ENCODE peak calls at places on chromosomes 1 and 21, in six cellular contexts. T is stomach, C is transverse colon, S is suprapubic skin, N is H1, U is sigmoid colon. L is an unnamed sample.

GRCh38 chr1:200314085-200314750 is 95.6 kb downstream of the ZNF281 start:
- DNase-seq in T (no peak), N (no peak), C (no peak), U (no peak), S (no peak), L (no peak)

GRCh38 chr1:98340511-98340910 is 321.0 kb upstream of the SNX7 start:
- DNase-seq in T (no peak), S (no peak), U (no peak), N (no peak), C (no peak), L (no peak)

GRCh38 chr1:110050602-110051261 is 16.3 kb downstream of the STRIP1 start:
- DNase-seq in U (no peak), N (no peak), S (no peak), T (no peak), C (no peak), L (no peak)

GRCh38 chr1:55337801-55338447 is 122.8 kb upstream of the USP24 start:
- DNase-seq in S (no peak), U (no peak), N (peak), T (no peak), C (no peak), L (no peak)

GRCh38 chr21:45552696-45553391 is 10.6 kb upstream of the SLC19A1 start:
- DNase-seq in C (no peak), U (peak), S (peak), N (no peak), T (no peak), L (no peak)

GRCh38 chr1:109821831-109822745 is 58.4 kb upstream of the EPS8L3 start:
- DNase-seq in T (no peak), U (peak), C (no peak), N (no peak), S (peak), L (no peak)

GRCh38 chr1:205667909-205668643 is 12.2 kb downstream of the SLC45A3 start:
- DNase-seq in U (no peak), C (no peak), S (no peak), T (no peak), N (no peak), L (no peak)

GRCh38 chr1:19517017-19517416 is 31.7 kb upstream of the CAPZB start:
- DNase-seq in U (no peak), C (no peak), S (no peak), T (no peak), N (no peak), L (no peak)

DNA sequence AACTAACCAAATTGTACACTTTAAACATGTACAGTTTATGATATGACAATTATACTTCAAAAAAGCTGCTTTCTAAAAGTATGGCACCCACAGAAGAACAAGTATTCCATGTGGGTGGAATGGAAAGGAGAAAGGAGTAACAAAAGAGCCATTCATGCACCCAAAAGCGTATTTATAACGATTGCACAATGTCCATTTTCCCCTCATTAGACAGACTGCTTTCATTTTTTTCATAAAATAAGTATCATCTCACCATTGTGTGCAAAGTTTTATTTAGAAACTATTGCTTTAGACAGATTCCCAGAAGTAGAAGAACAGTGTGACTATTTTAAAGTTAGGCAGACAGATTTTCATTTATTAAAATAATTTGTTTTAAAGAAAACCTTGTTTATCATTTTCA is 59.6 kb downstream of the KIAA0319L start:
- DNase-seq in S (no peak), U (no peak), T (no peak), C (no peak), N (no peak), L (no peak)
- TF ChIP-seq EP300 in S (no peak), U (no peak), T (no peak), C (no peak), N (no peak), L (no peak)

DNA sequence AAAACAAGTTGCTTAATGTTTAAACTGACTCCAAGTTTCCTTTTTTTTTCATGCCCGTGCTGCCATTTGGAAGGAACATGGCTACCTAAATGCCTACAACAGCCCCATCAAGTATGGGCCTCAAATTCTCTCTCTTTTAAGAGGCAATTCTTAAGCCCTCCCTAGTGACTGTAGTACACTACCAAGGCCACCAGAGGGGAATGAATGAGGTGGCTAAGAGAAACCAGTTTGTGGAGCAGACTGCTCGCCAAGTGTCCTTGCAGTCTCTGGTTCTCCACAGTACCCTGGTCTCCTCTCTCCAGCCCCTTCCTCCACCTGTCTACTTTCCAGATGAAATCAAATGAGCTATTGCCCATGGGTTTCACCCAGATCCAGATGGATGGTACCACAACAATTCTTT is 1809.6 kb downstream of the BRINP3 start:
- DNase-seq in C (no peak), S (no peak), U (no peak), N (no peak), T (no peak), L (no peak)
- TF ChIP-seq CTCF in C (no peak), S (no peak), U (no peak), N (no peak), T (no peak), L (no peak)

GRCh38 chr1:76627498-76627897 is 239.8 kb upstream of the ST6GALNAC5 start:
- DNase-seq in N (no peak), S (no peak), T (no peak), U (no peak), C (no peak), L (no peak)
- TF ChIP-seq POLR2AphosphoS5 in N (no peak), S (no peak), T (no peak), U (no peak), C (no peak), L (no peak)

GRCh38 chr1:13699936-13700520 is at the start of gene PRDM2:
- DNase-seq in N (no peak), U (peak), S (peak), C (peak), T (peak), L (no peak)
- TF ChIP-seq EP300 in N (no peak), U (no peak), S (no peak), C (no peak), T (no peak), L (no peak)

GRCh38 chr1:178294654-178295053 is 200.8 kb downstream of the RASAL2 start:
- DNase-seq in S (no peak), T (no peak), U (no peak), N (no peak), C (no peak), L (no peak)
- TF ChIP-seq CTCF in S (no peak), T (no peak), U (no peak), N (no peak), C (no peak), L (no peak)

DNA sequence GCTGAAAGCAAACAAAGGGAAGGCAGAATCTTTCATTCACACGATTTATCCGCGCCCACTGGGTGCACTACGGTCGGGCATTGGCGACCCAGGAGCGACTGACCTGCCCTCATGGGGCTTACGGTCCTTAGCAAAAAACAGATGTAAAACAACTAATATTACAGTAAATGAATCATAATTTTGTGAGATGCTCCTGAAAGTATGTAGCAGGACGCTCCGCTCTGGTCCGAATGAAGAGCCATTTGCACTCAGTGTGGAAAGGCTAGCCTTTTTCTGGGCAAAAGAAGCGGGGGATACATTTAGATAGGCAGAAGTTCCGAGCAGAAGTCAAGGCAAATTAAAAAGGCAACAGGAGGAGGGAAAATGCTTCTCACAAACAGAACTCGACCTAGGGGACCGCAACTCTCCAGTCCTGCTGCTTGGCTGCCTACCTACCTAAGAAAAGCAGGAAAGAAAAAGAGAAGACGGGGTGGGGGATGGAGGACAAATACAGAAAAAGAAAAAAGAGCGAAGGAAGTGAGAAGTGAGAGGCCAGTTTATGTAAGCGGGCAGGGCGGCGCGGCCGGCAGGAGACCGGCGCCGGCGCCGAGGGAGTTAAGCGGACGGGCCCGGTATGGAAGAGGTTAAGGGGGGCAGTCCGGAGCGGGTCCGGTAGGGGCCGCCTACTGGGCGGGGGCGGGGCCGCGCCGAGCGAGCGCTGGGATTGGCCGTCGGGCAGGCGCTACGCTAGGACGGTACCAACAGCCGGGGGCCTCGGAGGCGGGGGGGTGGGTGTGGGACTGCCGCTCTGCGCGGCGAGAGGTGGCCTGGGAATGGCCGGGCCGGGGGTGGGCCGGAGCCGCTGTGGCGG is at the start of gene FAM20B:
- DNase-seq in U (peak), C (peak), N (peak), T (peak), S (peak), L (peak)
- TF ChIP-seq POLR2AphosphoS5 in U (no peak), C (no peak), N (no peak), T (peak), S (no peak), L (no peak)

GRCh38 chr1:212234431-212235298 is 50.5 kb upstream of the PPP2R5A start:
- DNase-seq in T (no peak), N (no peak), U (peak), S (no peak), C (no peak), L (no peak)
- TF ChIP-seq EP300 in T (no peak), N (no peak), U (no peak), S (no peak), C (no peak), L (no peak)

GRCh38 chr21:34260598-34260997 is 103.2 kb upstream of the KCNE2 start:
- DNase-seq in S (no peak), U (no peak), N (no peak), T (no peak), C (no peak), L (no peak)

GRCh38 chr21:34255073-34255472 is 108.7 kb upstream of the KCNE2 start:
- DNase-seq in N (no peak), S (no peak), C (no peak), T (no peak), U (no peak), L (no peak)
- TF ChIP-seq CTCF in N (no peak), S (no peak), C (no peak), T (no peak), U (no peak), L (no peak)

L was measured in esophagus muscularis mucosa.